ENCODE peak calls at places on chromosomes 2 and 18, in five cellular contexts. Q, H, U, O and D are unnamed samples.

GRCh38 chr2:26615336-26616031 is 25.7 kb downstream of the CIB4 start:
- DNase-seq in Q (no peak), O (no peak), U (no peak), H (peak), D (no peak)

GRCh38 chr2:178258916-178259315 is 64.6 kb downstream of the OSBPL6 start:
- DNase-seq in O (no peak), Q (no peak), H (peak), U (no peak), D (no peak)

GRCh38 chr18:9876867-9877654 is 8.7 kb upstream of the TXNDC2 start:
- DNase-seq in Q (no peak), U (no peak), H (peak), O (peak), D (peak)

GRCh38 chr18:25974630-25975077 is 115.8 kb downstream of the SS18 start:
- DNase-seq in O (no peak), Q (no peak), U (no peak), H (no peak), D (no peak)

GRCh38 chr2:217932661-217933325 is 70.0 kb downstream of the TNS1 start:
- DNase-seq in O (no peak), U (no peak), Q (no peak), H (peak), D (no peak)

GRCh38 chr2:26892916-26893524 is 45.1 kb downstream of the DPYSL5 start:
- DNase-seq in Q (no peak), O (no peak), U (no peak), H (no peak), D (no peak)

GRCh38 chr2:31962757-31963361 is 47.9 kb downstream of the MEMO1 start:
- DNase-seq in Q (no peak), O (no peak), H (no peak), U (no peak), D (no peak)

GRCh38 chr2:217393585-217394032 is 533.7 kb upstream of the TNP1 start:
- DNase-seq in U (no peak), Q (no peak), H (peak), O (peak), D (peak)

GRCh38 chr2:226994775-226995174 is 158.9 kb downstream of the RHBDD1 start:
- DNase-seq in O (no peak), U (no peak), H (no peak), Q (no peak), D (no peak)

GRCh38 chr2:179273461-179273962 is 8.9 kb upstream of the SESTD1 start:
- DNase-seq in U (no peak), H (no peak), Q (no peak), O (no peak), D (no peak)

GRCh38 chr2:200373973-200374416 is 67.5 kb downstream of the SPATS2L start:
- DNase-seq in H (no peak), Q (no peak), U (no peak), O (no peak), D (no peak)

GRCh38 chr18:22272242-22272641 is 102.9 kb downstream of the GATA6 start:
- DNase-seq in U (no peak), O (no peak), H (no peak), Q (no peak), D (no peak)

GRCh38 chr2:219676586-219676985 is 49.2 kb downstream of the SLC4A3 start:
- DNase-seq in Q (no peak), U (no peak), O (no peak), H (no peak), D (no peak)

GRCh38 chr2:160141944-160142343 is 58.1 kb downstream of the ITGB6 start:
- DNase-seq in O (no peak), H (peak), Q (no peak), U (no peak), D (no peak)

GRCh38 chr2:113768770-113769169 is 12.3 kb upstream of the SLC35F5 start:
- DNase-seq in U (no peak), Q (no peak), O (no peak), H (peak), D (no peak)